ENCODE peak calls at places on chromosomes 13 and 19, in nine cellular contexts. J is body of pancreas, G is vagina, Q is heart left ventricle, W is IMR-90, Y is A549, T is uterus, N is GM12878, D is ovary. U is an unnamed sample. For H3K4me1, the result is how much of the 10 kb centered on the place peaks cover.

GRCh38 chr13:29160862-29161261 is 340.7 kb downstream of the MTUS2 start:
- DNase-seq in J (no peak), G (no peak), Q (no peak), W (no peak), Y (no peak), T (no peak), N (no peak), D (no peak), U (no peak)

GRCh38 chr19:58328999-58329398 is 2.2 kb downstream of the ZSCAN22 start:
- DNase-seq in J (no peak), G (no peak), Q (no peak), W (no peak), Y (peak), T (no peak), N (no peak), D (no peak), U (no peak)

GRCh38 chr19:15195987-15196682 is 4.7 kb downstream of the NOTCH3 start:
- DNase-seq in J (peak), G (no peak), Q (no peak), W (no peak), Y (no peak), T (no peak), N (no peak), D (no peak), U (peak)

GRCh38 chr13:43878897-43879322 is 630 bp downstream of the CCDC122 start:
- DNase-seq in J (peak), G (peak), Q (peak), W (peak), Y (peak), T (peak), N (peak), D (peak), U (peak)

GRCh38 chr13:49304356-49304755 is 56.6 kb downstream of the CDADC1 start:
- DNase-seq in J (no peak), G (peak), Q (no peak), W (no peak), Y (no peak), T (no peak), N (no peak), D (no peak), U (no peak)

GRCh38 chr13:80012281-80012680 is 328.6 kb downstream of the SPRY2 start:
- DNase-seq in J (no peak), G (no peak), Q (no peak), W (no peak), Y (no peak), T (no peak), N (no peak), D (no peak), U (no peak)

GRCh38 chr19:55642153-55643002 is 1.1 kb upstream of the ZNF581 start:
- DNase-seq in J (no peak), G (no peak), Q (no peak), W (no peak), Y (no peak), T (no peak), N (no peak), D (peak), U (peak)

GRCh38 chr13:43473437-43473836 is 313.3 kb downstream of the ENOX1 start:
- DNase-seq in J (peak), G (no peak), Q (peak), W (no peak), Y (no peak), T (no peak), N (no peak), D (no peak), U (no peak)

GRCh38 chr13:105598551-105598950 is 936.9 kb downstream of the EFNB2 start:
- DNase-seq in J (no peak), G (no peak), Q (no peak), W (peak), Y (no peak), T (no peak), N (no peak), D (no peak), U (no peak)

GRCh38 chr19:29815231-29815630 is 3.4 kb downstream of the CCNE1 start:
- DNase-seq in J (no peak), G (no peak), Q (no peak), W (no peak), Y (no peak), T (no peak), N (peak), D (no peak), U (no peak)

GRCh38 chr13:42968906-42969305 is 23.1 kb downstream of the EPSTI1 start:
- DNase-seq in J (peak), G (no peak), Q (no peak), W (no peak), Y (no peak), T (no peak), N (no peak), D (no peak), U (peak)

GRCh38 chr13:27131202-27131623 is 40.4 kb downstream of the USP12 start:
- DNase-seq in J (no peak), G (no peak), Q (no peak), W (peak), Y (peak), T (no peak), N (peak), D (no peak), U (no peak)

GRCh38 chr19:4971816-4972495 is 3.0 kb downstream of the KDM4B start:
- DNase-seq in J (no peak), G (no peak), Q (no peak), W (no peak), Y (no peak), T (no peak), N (no peak), D (peak), U (no peak)

GRCh38 chr19:39941151-39941550 is 6.7 kb upstream of the FCGBP start:
- DNase-seq in J (no peak), G (no peak), Q (no peak), W (no peak), Y (no peak), T (no peak), N (no peak), D (no peak), U (no peak)

GRCh38 chr13:26222523-26223046 is 471 bp upstream of the RNF6 start:
- DNase-seq in J (no peak), G (no peak), Q (no peak), W (no peak), Y (no peak), T (no peak), N (no peak), D (no peak), U (no peak)

GRCh38 chr19:54325194-54325621 is 12.2 kb upstream of the LILRA5 start:
- DNase-seq in J (peak), G (no peak), Q (no peak), W (peak), Y (peak), T (no peak), N (no peak), D (no peak), U (no peak)

GRCh38 chr13:77113496-77113895 is 86.5 kb upstream of the FBXL3 start:
- DNase-seq in J (no peak), G (no peak), Q (no peak), W (no peak), Y (no peak), T (no peak), N (no peak), D (no peak), U (no peak)

GRCh38 chr19:58476498-58477015 is 405 bp downstream of the ZNF446 start:
- DNase-seq in J (no peak), G (no peak), Q (no peak), W (no peak), Y (peak), T (no peak), N (no peak), D (no peak), U (no peak)

GRCh38 chr19:38044267-38045111 is 137.5 kb downstream of the SIPA1L3 start:
- DNase-seq in J (no peak), G (no peak), Q (no peak), W (peak), Y (peak), T (no peak), N (no peak), D (no peak), U (no peak)

DNA sequence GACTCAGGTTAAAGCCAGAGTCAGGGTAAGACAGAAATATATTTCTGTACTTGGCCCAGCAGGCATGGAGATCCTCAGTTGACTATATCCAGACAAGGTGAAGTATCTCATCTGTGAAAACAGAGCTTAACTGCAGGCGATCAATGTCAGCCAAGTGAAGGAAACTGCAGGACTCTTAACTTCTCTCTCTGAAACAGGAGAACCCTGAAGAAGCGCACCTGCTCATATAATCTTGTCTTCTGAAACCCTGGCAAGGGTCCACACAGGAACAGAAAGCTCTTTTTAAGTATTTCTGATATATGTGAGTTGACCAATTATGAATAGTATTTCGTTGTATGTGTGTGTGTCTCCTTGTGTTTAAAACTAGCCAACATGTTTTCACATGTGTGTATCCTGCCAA is 504.8 kb upstream of the SLITRK5 start:
- DNase-seq in J (no peak), G (no peak), Q (no peak), W (no peak), Y (no peak), T (no peak), N (no peak), D (no peak), U (no peak)
- TF ChIP-seq POLR2A in J (no peak), G (no peak), Q (no peak), W (no peak), Y (no peak), T (no peak), N (no peak), D (no peak), U (no peak)

DNA sequence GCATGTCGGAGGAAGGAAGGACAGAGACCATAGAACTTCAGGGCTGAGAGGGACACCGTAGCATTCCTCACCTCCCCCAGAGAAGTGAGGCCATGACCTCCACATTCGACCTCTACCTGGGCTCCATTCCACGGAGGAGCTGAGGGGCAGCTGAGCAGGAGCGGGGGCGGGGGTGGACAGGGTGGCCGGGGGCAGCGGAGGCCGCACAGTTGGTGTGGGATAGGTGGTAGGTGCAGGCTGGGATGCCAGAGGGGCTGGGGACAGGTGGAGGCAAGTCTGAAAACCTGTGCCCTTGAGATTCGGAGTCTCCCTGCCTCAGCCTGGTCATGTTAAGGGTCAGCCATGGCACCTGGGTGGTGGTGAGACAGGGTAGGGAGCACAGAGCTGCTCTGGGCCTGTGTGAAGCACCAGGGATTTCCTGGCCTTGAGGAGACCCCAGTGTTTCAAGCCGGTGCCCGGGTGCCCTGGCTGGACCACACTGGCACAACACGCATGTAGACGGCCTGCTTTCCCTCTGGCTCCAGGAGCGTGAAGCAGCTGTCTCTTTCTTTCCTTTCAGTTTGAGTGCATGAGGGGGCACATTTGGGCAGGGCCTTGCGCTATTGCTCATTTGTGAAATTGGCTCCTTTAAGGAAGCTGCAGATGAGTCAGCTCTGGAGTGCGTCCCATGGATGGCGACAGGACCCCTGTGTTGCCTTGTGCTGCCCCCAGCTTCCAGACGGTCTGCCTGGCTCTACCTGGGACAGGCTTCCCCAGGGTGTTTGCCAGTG is 51.8 kb downstream of the TSSK6 start:
- DNase-seq in J (peak), G (no peak), Q (no peak), W (peak), Y (no peak), T (peak), N (no peak), D (peak), U (peak)
- H3K4me1 ChIP-seq in J (half or more), G (half or more), Q (half or more), W (half or more), Y (under half), T (under half), N (under half), D (under half), U (half or more)

DNA sequence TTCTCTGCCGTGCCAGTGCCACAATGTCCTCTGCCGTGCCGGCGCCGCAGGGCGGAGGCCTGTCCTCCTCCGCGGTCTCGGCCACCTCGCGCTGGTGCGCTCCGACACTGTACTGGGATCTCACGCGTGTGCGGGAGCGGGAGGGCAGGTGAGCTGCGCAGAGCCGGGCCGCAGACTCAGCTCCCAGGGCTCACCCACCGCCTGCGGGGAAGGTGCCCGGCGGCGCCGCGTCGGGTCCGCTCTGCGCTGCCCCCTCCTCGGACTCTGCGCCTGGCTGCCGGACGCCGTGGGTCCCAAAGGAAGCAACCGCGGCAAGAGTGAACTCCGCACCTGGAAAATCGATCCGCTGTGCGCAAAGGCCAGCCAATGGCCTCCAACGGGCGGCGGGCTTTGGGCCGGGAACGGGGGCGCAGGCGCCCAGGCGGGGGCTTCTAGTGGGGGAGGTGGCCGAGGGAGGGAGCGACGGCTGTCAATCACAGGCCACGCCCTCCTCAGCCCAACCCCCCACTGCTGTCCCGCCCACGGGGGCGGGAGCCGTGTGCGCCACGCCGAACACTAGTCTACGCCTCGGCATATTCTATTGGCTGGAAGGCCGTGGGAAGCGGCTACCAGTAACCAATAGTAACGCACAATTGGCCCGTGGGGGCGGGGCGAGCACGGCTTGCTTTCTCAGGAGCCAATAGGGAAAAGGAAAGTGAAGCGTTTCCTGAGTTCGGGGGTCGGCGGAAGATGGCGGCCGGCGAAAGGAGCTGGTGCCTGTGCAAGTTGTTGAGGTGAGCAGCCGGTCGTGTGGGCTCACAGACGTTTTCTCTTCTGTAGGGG is at the start of gene ALG11:
- DNase-seq in J (peak), G (peak), Q (peak), W (peak), Y (peak), T (peak), N (peak), D (peak), U (peak)
- TF ChIP-seq POLR2A in J (peak), G (no peak), Q (no peak), W (peak), Y (peak), T (peak), N (peak), D (peak), U (no peak)

DNA sequence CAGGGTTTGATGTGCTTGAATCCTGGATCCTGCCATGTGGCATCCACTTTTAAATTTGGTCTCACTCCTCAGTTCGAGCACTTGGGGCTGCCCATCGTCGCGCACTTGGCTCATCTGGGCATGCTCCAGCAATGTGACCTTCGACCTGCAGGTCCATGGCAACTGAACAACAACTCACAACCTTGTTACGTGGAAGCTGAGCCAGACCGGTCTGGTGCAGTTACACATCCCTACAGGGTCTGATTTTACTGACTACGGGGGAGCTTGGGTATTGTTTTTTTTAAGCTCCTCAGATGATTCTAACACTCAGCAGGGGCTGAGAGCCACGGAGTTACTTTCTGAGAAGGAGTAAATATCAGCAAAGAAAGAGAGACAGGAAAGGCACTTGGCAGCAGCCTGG is 769.6 kb downstream of the UQCRFS1 start:
- DNase-seq in J (no peak), G (no peak), Q (no peak), W (no peak), Y (no peak), T (no peak), N (no peak), D (no peak), U (no peak)
- H3K4me1 ChIP-seq in J (under half), G (under half), Q (under half), W (under half), Y (under half), T (under half), N (under half), D (under half), U (under half)

DNA sequence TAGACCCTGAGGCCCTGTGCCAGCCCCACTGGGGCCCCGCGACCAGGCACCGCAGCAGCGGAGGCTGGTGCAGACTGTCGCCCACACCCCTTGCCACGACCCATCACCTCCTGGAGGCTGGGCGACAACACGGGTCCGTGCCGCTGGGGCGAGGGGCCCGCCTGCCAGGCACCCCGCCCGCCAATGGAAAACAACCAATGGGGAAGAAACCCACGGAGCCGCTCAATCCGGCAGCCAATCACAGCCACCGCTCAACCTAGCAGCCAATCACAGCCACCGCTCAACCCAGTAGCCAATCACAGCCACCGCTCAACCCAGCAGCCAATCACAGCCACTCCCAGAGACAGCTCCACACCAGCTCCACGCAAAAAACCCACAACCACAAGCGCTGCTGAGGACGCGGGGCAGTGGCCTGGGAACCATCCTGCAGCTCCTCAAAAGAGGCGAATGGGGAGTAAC is 29.7 kb downstream of the GPX4 start:
- DNase-seq in J (peak), G (no peak), Q (no peak), W (no peak), Y (peak), T (no peak), N (peak), D (peak), U (no peak)
- TF ChIP-seq POLR2A in J (no peak), G (no peak), Q (no peak), W (no peak), Y (no peak), T (no peak), N (peak), D (no peak), U (no peak)

GRCh38 chr19:46927893-46928292 is 67.1 kb downstream of the ARHGAP35 start:
- DNase-seq in J (no peak), G (no peak), Q (no peak), W (no peak), Y (no peak), T (no peak), N (no peak), D (no peak), U (no peak)

GRCh38 chr19:46931197-46931596 is 70.4 kb downstream of the ARHGAP35 start:
- DNase-seq in J (no peak), G (no peak), Q (no peak), W (no peak), Y (no peak), T (no peak), N (no peak), D (no peak), U (no peak)

GRCh38 chr19:46927106-46927505 is 66.3 kb downstream of the ARHGAP35 start:
- DNase-seq in J (no peak), G (no peak), Q (no peak), W (no peak), Y (no peak), T (no peak), N (no peak), D (no peak), U (no peak)

GRCh38 chr19:46926201-46927071 is 65.6 kb downstream of the ARHGAP35 start:
- DNase-seq in J (no peak), G (no peak), Q (no peak), W (no peak), Y (no peak), T (no peak), N (no peak), D (no peak), U (no peak)

DNA sequence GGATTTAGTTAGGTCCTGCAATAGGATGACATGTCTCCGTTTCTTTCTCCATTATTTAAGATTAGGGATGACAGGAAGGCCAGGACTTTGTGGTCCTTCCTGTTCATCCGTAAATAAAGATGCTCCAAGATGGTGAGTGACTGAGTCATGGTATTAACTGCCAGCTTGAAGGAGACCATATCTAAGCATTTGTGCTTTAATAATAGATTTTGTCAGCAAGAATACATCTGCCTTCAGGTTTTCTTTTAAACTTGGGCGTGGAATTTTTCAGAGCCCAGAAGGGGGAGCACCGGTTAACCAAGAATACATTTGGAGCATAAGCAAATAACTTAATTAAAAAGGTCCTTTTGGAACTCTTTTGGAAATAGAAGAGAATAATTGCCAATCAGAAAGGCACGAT is 68.2 kb downstream of the ARHGAP35 start:
- DNase-seq in J (no peak), G (no peak), Q (no peak), W (peak), Y (no peak), T (no peak), N (no peak), D (no peak), U (no peak)
- H3K4me1 ChIP-seq in J (under half), G (half or more), Q (half or more), W (under half), Y (half or more), T (under half), N (under half), D (under half), U (half or more)

GRCh38 chr19:13839193-13839937 is 37.6 kb upstream of the NANOS3 start:
- DNase-seq in J (peak), G (peak), Q (peak), W (peak), Y (peak), T (peak), N (peak), D (peak), U (peak)

GRCh38 chr19:13840751-13841338 is 36.1 kb upstream of the NANOS3 start:
- DNase-seq in J (no peak), G (no peak), Q (no peak), W (no peak), Y (no peak), T (no peak), N (no peak), D (no peak), U (no peak)

GRCh38 chr19:13841339-13842293 is 35.3 kb upstream of the NANOS3 start:
- DNase-seq in J (peak), G (peak), Q (peak), W (no peak), Y (peak), T (no peak), N (no peak), D (peak), U (peak)

GRCh38 chr19:13838943-13839192 is 38.1 kb upstream of the NANOS3 start:
- DNase-seq in J (peak), G (no peak), Q (no peak), W (no peak), Y (no peak), T (no peak), N (no peak), D (no peak), U (no peak)

GRCh38 chr19:13839938-13840750 is 36.8 kb upstream of the NANOS3 start:
- DNase-seq in J (peak), G (peak), Q (peak), W (peak), Y (peak), T (peak), N (no peak), D (peak), U (peak)
- TF ChIP-seq POLR2A in J (no peak), G (no peak), Q (no peak), W (peak), Y (peak), T (no peak), N (peak), D (no peak), U (no peak)